ENCODE peak calls at places on chromosomes 11 and 22, in seven cellular contexts. I is H1, A is HepG2, S is K562, Y is GM12878, O is GM12892, C is SK-N-SH. T is an unnamed sample.

GRCh38 chr11:78365381-78365792 is 52.2 kb downstream of the GAB2 start:
- DNase-seq in I (peak; percentile 74), A (peak; percentile 13), S (no peak), Y (no peak), O (no peak), C (no peak), T (no peak)

GRCh38 chr11:32895471-32895870 is 2.9 kb downstream of the QSER1 start:
- DNase-seq in I (no peak), A (no peak), S (no peak), Y (no peak), O (no peak), C (no peak), T (no peak)

GRCh38 chr22:42807185-42807584 is 49.9 kb downstream of the ARFGAP3 start:
- DNase-seq in I (no peak), A (no peak), S (no peak), Y (no peak), O (no peak), C (no peak), T (no peak)

GRCh38 chr11:37695283-37695682 is 1097.2 kb upstream of the RAG2 start:
- DNase-seq in I (no peak), A (no peak), S (no peak), Y (no peak), O (no peak), C (no peak), T (no peak)

GRCh38 chr11:118434553-118435232 is 1.6 kb upstream of the KMT2A start:
- DNase-seq in I (no peak), A (no peak), S (no peak), Y (no peak), O (peak; percentile 31), C (no peak), T (no peak)

GRCh38 chr11:46290598-46291309 is 13.3 kb downstream of the CREB3L1 start:
- DNase-seq in I (peak; percentile 77), A (no peak), S (peak; percentile 91), Y (no peak), O (no peak), C (peak; percentile 57), T (no peak)

GRCh38 chr11:102014756-102015155 is 32.5 kb upstream of the CFAP300 start:
- DNase-seq in I (no peak), A (no peak), S (no peak), Y (no peak), O (no peak), C (no peak), T (no peak)

GRCh38 chr11:93458286-93458685 is 84.9 kb downstream of the SMCO4 start:
- DNase-seq in I (no peak), A (no peak), S (no peak), Y (no peak), O (no peak), C (no peak), T (no peak)

GRCh38 chr22:26054846-26055245 is 114.4 kb upstream of the SEZ6L start:
- DNase-seq in I (no peak), A (no peak), S (no peak), Y (no peak), O (no peak), C (no peak), T (no peak)

GRCh38 chr11:56932572-56933235 is 56.0 kb upstream of the OR5AK2 start:
- DNase-seq in I (no peak), A (peak; percentile 3), S (no peak), Y (no peak), O (no peak), C (no peak), T (no peak)

GRCh38 chr11:26573896-26574295 is 1.8 kb upstream of the MUC15 start:
- DNase-seq in I (no peak), A (no peak), S (no peak), Y (no peak), O (no peak), C (no peak), T (no peak)

GRCh38 chr22:17205432-17205831 is 13.8 kb downstream of the ADA2 start:
- DNase-seq in I (no peak), A (no peak), S (no peak), Y (no peak), O (no peak), C (no peak), T (no peak)

GRCh38 chr22:40383905-40384304 is 13.5 kb downstream of the SGSM3 start:
- DNase-seq in I (no peak), A (no peak), S (no peak), Y (no peak), O (no peak), C (no peak), T (no peak)

GRCh38 chr11:6610591-6610990 is 1.4 kb downstream of the TAF10 start:
- DNase-seq in I (no peak), A (no peak), S (peak; percentile 46), Y (no peak), O (no peak), C (no peak), T (no peak)

GRCh38 chr11:93972790-93973189 is 48.4 kb upstream of the HEPHL1 start:
- DNase-seq in I (no peak), A (no peak), S (no peak), Y (no peak), O (no peak), C (no peak), T (no peak)

GRCh38 chr11:62678770-62679696 is at the start of gene UBXN1:
- DNase-seq in I (no peak), A (peak; percentile 79), S (peak; percentile 88), Y (no peak), O (peak; percentile 91), C (peak; percentile 93), T (peak; percentile 93)
- TF ChIP-seq POLR2AphosphoS5 in I (peak; percentile 61), A (no peak), S (peak; percentile 75), Y (peak; percentile 92), O (peak; percentile 93), C (peak; percentile 87), T (peak; percentile 88)

GRCh38 chr22:44353063-44353440 is 40.3 kb upstream of the SHISAL1 start:
- DNase-seq in I (no peak), A (no peak), S (no peak), Y (no peak), O (no peak), C (no peak), T (no peak)

GRCh38 chr22:44357962-44358553 is 45.3 kb upstream of the SHISAL1 start:
- DNase-seq in I (no peak), A (no peak), S (no peak), Y (no peak), O (no peak), C (no peak), T (no peak)

GRCh38 chr22:44357296-44357961 is 44.7 kb upstream of the SHISAL1 start:
- DNase-seq in I (no peak), A (no peak), S (no peak), Y (no peak), O (no peak), C (no peak), T (no peak)

GRCh38 chr22:44354288-44354687 is 41.5 kb upstream of the SHISAL1 start:
- DNase-seq in I (no peak), A (no peak), S (no peak), Y (no peak), O (no peak), C (no peak), T (no peak)

GRCh38 chr22:44355688-44356070 is 42.9 kb upstream of the SHISAL1 start:
- DNase-seq in I (no peak), A (no peak), S (no peak), Y (no peak), O (no peak), C (no peak), T (no peak)
- TF ChIP-seq TAF1 in I (no peak), A (no peak), S (no peak), Y (no peak), O (no peak), C (no peak), T (no peak)

DNA sequence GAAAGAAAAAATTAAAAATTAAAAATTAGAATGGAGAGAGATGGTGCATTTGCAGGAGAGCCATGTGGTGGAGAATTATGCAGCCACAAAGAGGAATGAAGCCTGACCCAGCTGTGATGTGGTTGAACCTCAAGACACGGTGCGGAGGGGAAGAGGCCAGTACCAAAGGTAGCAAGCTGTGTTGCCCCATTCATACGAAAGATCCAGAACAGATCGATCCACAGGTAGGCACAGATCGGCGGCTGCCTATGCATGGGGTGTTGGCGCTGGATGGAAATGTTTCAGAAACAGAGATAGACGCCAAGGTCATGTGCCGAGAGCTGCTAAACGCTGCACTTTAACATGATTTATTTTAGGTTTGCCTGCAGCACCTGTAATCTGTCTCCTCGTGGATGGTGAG is 992.3 kb downstream of the BRD1 start:
- DNase-seq in I (no peak), A (no peak), S (no peak), Y (no peak), O (no peak), C (no peak), T (no peak)
- TF ChIP-seq POLR2AphosphoS5 in I (no peak), A (no peak), S (no peak), Y (no peak), O (no peak), C (no peak), T (no peak)

DNA sequence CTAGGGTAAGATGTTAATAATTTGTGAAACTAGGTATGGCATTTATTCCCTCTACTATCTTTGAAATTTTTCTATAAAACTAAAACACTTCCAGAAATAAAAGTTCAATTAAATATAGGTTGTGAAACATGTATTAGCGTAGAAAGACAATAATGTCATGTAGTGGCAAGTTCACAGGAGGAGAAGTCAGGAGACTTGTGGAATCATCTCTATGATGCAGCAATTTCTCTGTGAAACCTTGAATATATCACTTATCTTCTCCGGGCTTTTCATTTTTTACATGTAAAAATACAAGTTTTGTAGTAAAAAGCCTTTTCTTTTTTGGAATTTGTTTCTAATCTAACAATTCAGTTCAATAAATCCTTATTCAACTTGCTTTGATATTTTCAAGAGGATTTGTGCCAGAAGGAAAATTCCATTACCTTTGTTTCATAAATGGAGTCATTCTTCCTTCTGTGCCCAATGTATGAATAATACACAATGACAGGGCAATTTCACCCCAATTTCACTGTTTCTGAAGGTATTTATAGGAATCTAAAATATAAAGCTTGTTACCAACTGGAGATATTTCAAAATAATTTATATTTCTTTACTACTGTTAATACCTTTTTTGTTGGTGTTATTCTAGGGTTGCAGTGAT is 758.3 kb downstream of the FAM181B start:
- DNase-seq in I (no peak), A (no peak), S (no peak), Y (no peak), O (no peak), C (no peak), T (no peak)
- TF ChIP-seq TAF1 in I (no peak), A (no peak), S (no peak), Y (no peak), O (no peak), C (no peak), T (no peak)

GRCh38 chr11:129377739-129378138 is 2.1 kb downstream of the BARX2 start:
- DNase-seq in I (no peak), A (no peak), S (no peak), Y (no peak), O (no peak), C (no peak), T (no peak)
- TF ChIP-seq POLR2AphosphoS5 in I (no peak), A (no peak), S (no peak), Y (no peak), O (no peak), C (no peak), T (no peak)

DNA sequence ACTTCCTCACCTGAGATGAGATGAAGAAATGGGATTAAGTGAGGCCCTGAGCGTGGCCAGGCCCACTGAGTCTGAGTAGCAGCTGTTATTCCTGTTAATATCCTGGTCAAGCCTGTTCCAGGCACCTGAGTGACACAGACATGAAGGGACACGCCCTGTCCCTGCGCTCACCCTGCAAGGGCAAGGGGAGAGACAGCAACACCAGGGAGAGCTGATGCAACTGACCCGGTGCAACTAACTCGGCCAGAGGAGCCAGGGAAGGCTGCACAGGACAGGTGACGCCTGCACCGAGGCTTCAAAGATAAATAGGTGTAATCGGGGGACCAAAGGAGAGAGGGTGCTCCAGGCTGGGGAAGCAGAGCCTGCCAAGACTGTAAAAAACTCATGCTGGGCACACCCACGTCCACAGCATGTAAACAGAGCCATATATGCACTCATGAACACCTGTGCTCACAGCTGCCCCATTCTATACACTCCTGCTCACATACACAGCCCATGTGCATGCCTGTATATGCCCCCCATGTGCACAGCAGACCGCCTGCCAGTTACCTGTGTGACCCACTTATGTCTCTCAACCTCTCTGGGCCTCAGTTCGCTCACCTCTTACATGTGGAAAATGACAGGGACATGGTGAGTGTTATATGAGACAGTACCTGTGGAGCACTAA is 22.8 kb upstream of the GCAT start:
- DNase-seq in I (no peak), A (peak; percentile 46), S (no peak), Y (no peak), O (no peak), C (peak; percentile 17), T (no peak)
- TF ChIP-seq TAF1 in I (no peak), A (no peak), S (no peak), Y (no peak), O (no peak), C (no peak), T (no peak)